ENCODE peak calls at places on chromosomes 13 and 19, in seven cellular contexts. F, W, U, L, B, X and I are unnamed samples.

GRCh38 chr19:11578342-11579142 is 1.1 kb upstream of the ACP5 start:
- DNase-seq in L (no peak), F (no peak), X (no peak), W (no peak), U (no peak), B (no peak), I (peak)

GRCh38 chr13:99416411-99417121 is 84.7 kb upstream of the TM9SF2 start:
- DNase-seq in U (peak), F (no peak), L (no peak), W (no peak), B (no peak), X (no peak), I (no peak)

GRCh38 chr19:35048911-35049411 is 7.4 kb downstream of the HPN start:
- DNase-seq in B (no peak), X (peak), L (peak), W (no peak), U (no peak), F (no peak), I (no peak)

GRCh38 chr19:13600802-13601201 is 94.5 kb upstream of the CACNA1A start:
- DNase-seq in X (no peak), L (no peak), B (no peak), F (no peak), W (no peak), U (no peak), I (no peak)

GRCh38 chr13:93266681-93267080 is 40.1 kb downstream of the GPC6 start:
- DNase-seq in B (no peak), F (no peak), L (no peak), X (no peak), W (no peak), U (no peak), I (no peak)

GRCh38 chr13:30052127-30052526 is 201.7 kb upstream of the UBL3 start:
- DNase-seq in W (peak), X (no peak), F (no peak), B (no peak), L (no peak), U (no peak), I (peak)

GRCh38 chr13:96109125-96109524 is 19.2 kb downstream of the HS6ST3 start:
- DNase-seq in W (no peak), U (no peak), L (no peak), F (no peak), X (no peak), B (no peak), I (no peak)

GRCh38 chr19:29370276-29370675 is 155.5 kb upstream of the VSTM2B start:
- DNase-seq in X (no peak), L (no peak), W (no peak), B (no peak), F (no peak), U (no peak), I (no peak)

GRCh38 chr19:3366104-3366760 is at the start of gene NFIC:
- DNase-seq in W (peak), U (no peak), F (no peak), L (no peak), X (peak), B (peak), I (peak)

GRCh38 chr19:36688058-36688457 is 646 bp downstream of the ZNF567 start:
- DNase-seq in W (no peak), B (no peak), L (no peak), X (no peak), U (no peak), F (no peak), I (no peak)

GRCh38 chr19:28217064-28217463 is 995.9 kb downstream of the UQCRFS1 start:
- DNase-seq in X (no peak), U (no peak), B (no peak), L (no peak), F (no peak), W (no peak), I (no peak)

GRCh38 chr19:48654299-48655059 is 8.5 kb upstream of the CA11 start:
- DNase-seq in L (no peak), B (no peak), X (peak), W (no peak), F (no peak), U (no peak), I (no peak)

GRCh38 chr19:46571495-46571894 is 29.6 kb upstream of the CALM3 start:
- DNase-seq in X (no peak), L (no peak), W (no peak), B (no peak), F (peak), U (no peak), I (peak)

GRCh38 chr19:38287604-38288003 is 16.4 kb upstream of the C19orf33 start:
- DNase-seq in B (no peak), F (no peak), U (no peak), W (peak), L (no peak), X (no peak), I (peak)

GRCh38 chr19:48218964-48219363 is 36.7 kb downstream of the CARD8 start:
- DNase-seq in L (no peak), X (no peak), B (no peak), F (no peak), U (no peak), W (no peak), I (no peak)

GRCh38 chr13:61901946-61902541 is 486.4 kb upstream of the PCDH20 start:
- DNase-seq in F (no peak), B (no peak), X (no peak), U (no peak), L (no peak), W (no peak), I (no peak)

GRCh38 chr13:35978607-35979316 is 152.4 kb downstream of the DCLK1 start:
- DNase-seq in F (peak), W (peak), L (no peak), X (peak), B (peak), U (no peak), I (peak)

GRCh38 chr13:50793026-50793425 is 50.5 kb downstream of the DLEU7 start:
- DNase-seq in U (no peak), B (no peak), L (no peak), F (no peak), X (no peak), W (no peak), I (no peak)

GRCh38 chr19:6476155-6476895 is 5.3 kb downstream of the DENND1C start:
- DNase-seq in U (no peak), F (peak), B (no peak), L (no peak), W (no peak), X (peak), I (no peak)

GRCh38 chr13:99656843-99657506 is 155.7 kb downstream of the TM9SF2 start:
- DNase-seq in B (no peak), U (no peak), F (no peak), X (no peak), W (no peak), L (no peak), I (no peak)

GRCh38 chr19:4037301-4037949 is 29.3 kb downstream of the ZBTB7A start:
- DNase-seq in F (no peak), X (no peak), U (no peak), L (no peak), W (no peak), B (no peak), I (no peak)

GRCh38 chr13:91056746-91057145 is 290.7 kb upstream of the MIR17HG start:
- DNase-seq in L (no peak), U (no peak), W (no peak), B (no peak), F (no peak), X (no peak), I (no peak)

GRCh38 chr19:17610384-17610783 is 54.9 kb downstream of the COLGALT1 start:
- DNase-seq in X (no peak), B (no peak), F (no peak), U (no peak), L (no peak), W (no peak), I (peak)

GRCh38 chr19:55080915-55081772 is 5.5 kb downstream of the EPS8L1 start:
- DNase-seq in W (peak), B (no peak), U (no peak), X (peak), F (peak), L (peak), I (peak)

GRCh38 chr19:1361601-1362384 is 21.9 kb upstream of the NDUFS7 start:
- DNase-seq in L (no peak), B (peak), X (no peak), U (no peak), W (no peak), F (no peak), I (no peak)

GRCh38 chr13:46638262-46638661 is 85.3 kb downstream of the LRCH1 start:
- DNase-seq in F (no peak), U (no peak), X (no peak), L (no peak), W (no peak), B (no peak), I (no peak)

GRCh38 chr13:73416093-73416492 is 357.3 kb downstream of the KLF5 start:
- DNase-seq in X (no peak), L (no peak), B (no peak), W (no peak), F (no peak), U (no peak), I (no peak)

GRCh38 chr19:18848860-18849661 is 17.3 kb downstream of the UPF1 start:
- DNase-seq in F (no peak), L (no peak), X (no peak), W (no peak), B (no peak), U (no peak), I (peak)

GRCh38 chr13:42066542-42066941 is 18.1 kb downstream of the DGKH start:
- DNase-seq in F (no peak), W (no peak), L (no peak), X (no peak), U (no peak), B (no peak), I (no peak)

GRCh38 chr19:5828661-5829566 is 10.6 kb downstream of the FUT6 start:
- DNase-seq in B (no peak), U (no peak), F (no peak), X (peak), L (peak), W (no peak), I (no peak)